ENCODE peak calls at places on chromosomes 2 and 18, in six cellular contexts. K, R, E, D, T and Q are unnamed samples.

GRCh38 chr2:128624425-128624795 is 305.7 kb upstream of the HS6ST1 start:
- DNase-seq in R (no peak), D (no peak), T (no peak), E (no peak), K (no peak), Q (no peak)

GRCh38 chr2:216371756-216372702 is at the start of gene MARCHF4:
- DNase-seq in K (peak; percentile 20), T (no peak), R (peak; percentile 56), D (peak; percentile 63), E (peak; percentile 91), Q (peak; percentile 92)

GRCh38 chr2:142286618-142287017 is 155.8 kb upstream of the LRP1B start:
- DNase-seq in D (no peak), T (no peak), R (no peak), E (no peak), K (peak; percentile 58), Q (no peak)

GRCh38 chr2:238521870-238522269 is 95.1 kb downstream of the ASB1 start:
- DNase-seq in T (no peak), D (no peak), K (no peak), R (no peak), E (no peak), Q (no peak)

GRCh38 chr2:203427061-203427460 is 98.9 kb downstream of the ABI2 start:
- DNase-seq in K (no peak), R (no peak), T (no peak), E (peak; percentile 47), D (no peak), Q (peak; percentile 45)

GRCh38 chr2:127877626-127878025 is 8.1 kb downstream of the AMMECR1L start:
- DNase-seq in E (no peak), D (no peak), R (no peak), K (no peak), T (no peak), Q (no peak)

GRCh38 chr2:224772494-224772893 is 56.3 kb upstream of the CCDC195 start:
- DNase-seq in K (no peak), T (no peak), E (no peak), D (no peak), R (no peak), Q (no peak)

GRCh38 chr2:132416080-132416911 is at the start of gene GPR39:
- DNase-seq in K (peak; percentile 97), E (peak; percentile 96), D (peak; percentile 86), R (peak; percentile 85), T (no peak), Q (peak; percentile 47)

GRCh38 chr2:67528320-67528719 is 131.2 kb downstream of the ETAA1 start:
- DNase-seq in K (no peak), R (no peak), T (no peak), D (no peak), E (no peak), Q (no peak)

GRCh38 chr2:66696856-66697255 is 261.9 kb downstream of the MEIS1 start:
- DNase-seq in D (no peak), E (no peak), T (no peak), K (no peak), R (no peak), Q (no peak)

GRCh38 chr2:174049895-174050294 is 84.7 kb upstream of the SP3 start:
- DNase-seq in K (no peak), R (no peak), E (no peak), D (no peak), T (no peak), Q (no peak)

GRCh38 chr2:132446460-132446859 is 29.9 kb downstream of the GPR39 start:
- DNase-seq in E (no peak), R (no peak), D (no peak), T (no peak), K (peak; percentile 5), Q (no peak)

GRCh38 chr2:8583400-8584173 is 98.3 kb upstream of the ID2 start:
- DNase-seq in E (peak; percentile 65), R (peak; percentile 33), K (peak; percentile 95), T (peak; percentile 80), D (peak; percentile 28), Q (peak; percentile 53)

GRCh38 chr18:3499498-3499897 is 49.5 kb downstream of the TGIF1 start:
- DNase-seq in R (no peak), T (no peak), D (no peak), E (peak; percentile 17), K (no peak), Q (peak; percentile 23)

GRCh38 chr2:144826105-144826504 is 306.2 kb upstream of the ZEB2 start:
- DNase-seq in K (no peak), D (no peak), E (no peak), R (no peak), T (no peak), Q (no peak)

GRCh38 chr18:21051615-21052014 is 60.0 kb downstream of the ROCK1 start:
- DNase-seq in T (no peak), K (no peak), R (no peak), E (peak; percentile 5), D (no peak), Q (no peak)

GRCh38 chr2:1586251-1586945 is 157.9 kb downstream of the PXDN start:
- DNase-seq in E (no peak), T (no peak), R (no peak), D (no peak), K (no peak), Q (no peak)

GRCh38 chr2:119013640-119014039 is 71.6 kb downstream of the MARCO start:
- DNase-seq in K (no peak), E (no peak), D (no peak), T (no peak), R (no peak), Q (no peak)

GRCh38 chr2:27887830-27888229 is 2.4 kb downstream of the RBKS start:
- DNase-seq in E (no peak), R (no peak), T (no peak), K (no peak), D (no peak), Q (no peak)

GRCh38 chr2:218898109-218898878 is 17.6 kb downstream of the WNT10A start:
- DNase-seq in E (peak; percentile 56), K (peak; percentile 76), T (no peak), D (no peak), R (peak; percentile 20), Q (peak; percentile 50)

GRCh38 chr2:23587330-23587729 is 202.4 kb downstream of the KLHL29 start:
- DNase-seq in E (no peak), T (no peak), R (no peak), D (no peak), K (no peak), Q (no peak)